ENCODE peak calls at places on chromosomes 3 and 15, in six cellular contexts. Z is NCI-H524 treated with DMSO at 0.1 percent for 48 hours, L is AG09309, F is SK-N-DZ, H is GM12865, G is neural progenitor cell. B is an unnamed sample.

GRCh38 chr15:66701422-66702034 is 508 bp upstream of the SMAD6 start:
- DNase-seq in H (peak; percentile 46), G (peak; percentile 77), Z (no peak), L (no peak), F (peak; percentile 67), B (peak; percentile 53)

GRCh38 chr3:5376761-5377160 is 189.3 kb downstream of the EDEM1 start:
- DNase-seq in L (no peak), Z (no peak), G (peak; percentile 49), H (peak; percentile 70), F (no peak), B (no peak)

GRCh38 chr3:95899494-95899893 is 914.9 kb upstream of the EPHA6 start:
- DNase-seq in G (no peak), F (no peak), H (no peak), Z (no peak), L (no peak), B (no peak)

GRCh38 chr15:61041886-61042285 is 187.2 kb downstream of the RORA start:
- DNase-seq in Z (no peak), L (no peak), H (no peak), F (no peak), G (no peak), B (no peak)

GRCh38 chr3:168288511-168289268 is 193.0 kb upstream of the GOLIM4 start:
- DNase-seq in F (peak; percentile 70), G (peak; percentile 5), L (no peak), H (no peak), Z (no peak), B (no peak)

GRCh38 chr3:123757281-123757940 is 126.7 kb downstream of the MYLK start:
- DNase-seq in H (no peak), Z (no peak), L (no peak), F (no peak), G (no peak), B (peak; percentile 24)

GRCh38 chr15:80773122-80773551 is 6.0 kb upstream of the CEMIP start:
- DNase-seq in F (no peak), H (no peak), L (peak; percentile 79), G (no peak), Z (no peak), B (no peak)

GRCh38 chr3:99498544-99499234 is 139.7 kb upstream of the COL8A1 start:
- DNase-seq in F (no peak), G (no peak), H (no peak), L (no peak), Z (no peak), B (no peak)

GRCh38 chr3:43233062-43233461 is 53.3 kb upstream of the SNRK start:
- DNase-seq in G (no peak), Z (peak; percentile 34), L (no peak), H (no peak), F (no peak), B (no peak)

GRCh38 chr3:16104161-16104560 is 70.3 kb upstream of the GALNT15 start:
- DNase-seq in Z (no peak), H (no peak), F (no peak), G (no peak), L (no peak), B (no peak)

GRCh38 chr15:86834115-86834863 is 754.6 kb downstream of the AGBL1 start:
- DNase-seq in Z (no peak), G (no peak), F (no peak), L (no peak), H (no peak), B (no peak)

B was measured in testis.